ENCODE peak calls at places on chromosomes 11 and 22, in four cellular contexts. V is pancreas, X is PC-3, C is AG04450. N is an unnamed sample.

GRCh38 chr11:128283445-128283844 is 303.9 kb downstream of the ETS1 start:
- DNase-seq in C (peak), V (no peak), X (no peak), N (no peak)

GRCh38 chr11:79809487-79809886 is 368.7 kb upstream of the TENM4 start:
- DNase-seq in X (no peak), V (no peak), C (no peak), N (no peak)

GRCh38 chr22:41551882-41552582 is 7.8 kb upstream of the POLR3H start:
- DNase-seq in C (no peak), V (no peak), X (no peak), N (no peak)

GRCh38 chr11:109914809-109915653 is 178.2 kb upstream of the ZC3H12C start:
- DNase-seq in C (no peak), V (no peak), X (peak), N (no peak)

GRCh38 chr22:36955691-36956090 is 42.3 kb downstream of the CSF2RB start:
- DNase-seq in V (no peak), C (no peak), X (no peak), N (no peak)

GRCh38 chr22:35380537-35381423 is at the start of gene HMOX1:
- DNase-seq in X (peak), C (peak), V (peak), N (peak)

GRCh38 chr11:134915212-134915611 is 503.2 kb upstream of the B3GAT1 start:
- DNase-seq in C (no peak), X (no peak), V (no peak), N (no peak)

GRCh38 chr22:49367016-49367697 is 460.5 kb downstream of the BRD1 start:
- DNase-seq in C (no peak), V (no peak), X (no peak), N (peak)

GRCh38 chr11:82047200-82047599 is 686.5 kb downstream of the FAM181B start:
- DNase-seq in V (no peak), X (no peak), C (no peak), N (no peak)

GRCh38 chr11:34317666-34318065 is 40.1 kb downstream of the ABTB2 start:
- DNase-seq in C (no peak), V (no peak), X (no peak), N (no peak)

GRCh38 chr11:86172894-86173293 is 71.7 kb upstream of the EED start:
- DNase-seq in C (no peak), V (no peak), X (peak), N (no peak)

GRCh38 chr11:1335264-1335810 is 25.9 kb upstream of the TOLLIP start:
- DNase-seq in C (no peak), V (no peak), X (no peak), N (no peak)

GRCh38 chr11:86737752-86738151 is 62.6 kb upstream of the PRSS23 start:
- DNase-seq in X (peak), V (no peak), C (no peak), N (no peak)

GRCh38 chr11:118524757-118525465 is 2.4 kb upstream of the TTC36 start:
- DNase-seq in X (no peak), V (no peak), C (no peak), N (no peak)

GRCh38 chr11:15742626-15743243 is 613.6 kb downstream of the SOX6 start:
- DNase-seq in X (no peak), C (no peak), V (no peak), N (no peak)

GRCh38 chr11:23078289-23078971 is 218.2 kb upstream of the CCDC179 start:
- DNase-seq in V (no peak), X (peak), C (peak), N (no peak)

GRCh38 chr11:45518853-45519545 is 146.4 kb downstream of the CHST1 start:
- DNase-seq in V (no peak), C (no peak), X (no peak), N (no peak)

GRCh38 chr22:50059185-50059880 is 1.2 kb upstream of the TTLL8 start:
- DNase-seq in V (no peak), X (no peak), C (no peak), N (no peak)

GRCh38 chr11:83456075-83456474 is 169.9 kb upstream of the CCDC90B start:
- DNase-seq in X (no peak), C (no peak), V (no peak), N (peak)

GRCh38 chr22:36870250-36870649 is 9.4 kb downstream of the NCF4 start:
- DNase-seq in V (no peak), C (no peak), X (peak), N (no peak)

GRCh38 chr11:45362636-45363035 is 76.5 kb upstream of the SYT13 start:
- DNase-seq in X (no peak), C (no peak), V (no peak), N (no peak)

GRCh38 chr22:30187726-30188407 is 58.7 kb downstream of the LIF start:
- DNase-seq in X (no peak), C (no peak), V (no peak), N (no peak)

GRCh38 chr11:111845256-111846028 is 25.9 kb downstream of the ALG9 start:
- DNase-seq in X (peak), C (no peak), V (no peak), N (no peak)

GRCh38 chr11:130449996-130450419 is 1.6 kb downstream of the ADAMTS15 start:
- DNase-seq in C (no peak), V (no peak), X (no peak), N (no peak)

GRCh38 chr11:9347100-9347499 is 32.7 kb upstream of the TMEM41B start:
- DNase-seq in V (no peak), X (no peak), C (no peak), N (no peak)

GRCh38 chr11:1644601-1645356 is 15.2 kb downstream of the KRTAP5-5 start:
- DNase-seq in X (no peak), C (no peak), V (no peak), N (no peak)

GRCh38 chr22:27952779-27953178 is 33.7 kb upstream of the PITPNB start:
- DNase-seq in X (no peak), C (no peak), V (no peak), N (no peak)

DNA sequence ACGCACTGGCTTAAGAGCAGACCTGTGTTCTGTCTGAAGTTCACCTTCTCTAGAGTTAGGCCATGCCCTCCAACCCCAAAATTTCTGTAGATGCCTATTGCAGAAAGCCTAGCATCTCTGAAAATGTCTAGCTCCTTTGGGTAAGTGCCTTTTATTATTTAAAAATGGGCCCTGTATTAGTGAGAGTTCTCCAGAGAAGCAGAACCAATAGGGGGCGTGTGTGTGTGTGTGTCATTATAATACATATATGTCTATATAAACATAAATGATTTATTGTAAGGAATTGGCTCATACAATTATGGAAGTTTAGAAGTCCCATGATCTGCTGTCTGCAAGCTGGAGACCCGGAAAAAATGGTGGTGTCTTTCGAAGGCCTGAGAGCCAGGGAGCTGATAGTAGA is 144.7 kb downstream of the TTC17 start:
- DNase-seq in X (peak), C (no peak), V (no peak), N (no peak)
- TF ChIP-seq CTCF in X (peak), C (peak), V (no peak), N (no peak)

DNA sequence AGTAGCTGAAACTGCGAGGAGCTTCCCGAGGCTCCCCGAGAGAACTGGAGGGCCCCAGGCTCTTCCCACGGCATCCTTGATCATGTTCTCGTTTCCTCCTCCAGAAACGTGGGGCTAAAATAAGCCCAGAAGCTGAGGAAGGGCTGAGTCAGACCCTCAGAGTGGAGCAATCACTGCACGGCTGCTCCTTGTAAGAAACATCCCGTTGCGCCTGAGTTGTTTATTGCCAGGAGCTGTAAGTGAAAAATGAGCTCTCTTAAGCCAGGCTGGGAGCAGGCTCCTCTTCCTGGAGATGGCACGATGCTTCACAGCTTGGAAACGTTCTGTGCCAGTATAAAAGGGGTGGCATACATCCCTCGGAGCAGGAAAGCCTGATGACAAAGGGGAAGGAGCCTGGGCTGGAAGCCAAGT is 47.3 kb upstream of the SYN3 start:
- DNase-seq in C (no peak), X (no peak), V (no peak), N (peak)
- TF ChIP-seq CTCF in C (no peak), X (no peak), V (no peak), N (no peak)

GRCh38 chr11:65043881-65044501 is 3.0 kb downstream of the SAC3D1 start:
- DNase-seq in X (peak), C (no peak), V (no peak), N (no peak)

GRCh38 chr11:65042899-65043298 is 1.9 kb downstream of the SAC3D1 start:
- DNase-seq in V (no peak), C (no peak), X (peak), N (no peak)

GRCh38 chr11:65045061-65045460 is 4.1 kb downstream of the SAC3D1 start:
- DNase-seq in C (no peak), X (no peak), V (no peak), N (no peak)

GRCh38 chr11:65040520-65041205 is 347 bp upstream of the SAC3D1 start:
- DNase-seq in V (peak), X (peak), C (peak), N (peak)

GRCh38 chr11:65041206-65042035 is at the start of gene SAC3D1:
- DNase-seq in C (no peak), V (no peak), X (peak), N (peak)
- TF ChIP-seq CTCF in C (no peak), V (no peak), X (no peak), N (no peak)

GRCh38 chr11:133219543-133219942 is 312.8 kb downstream of the OPCML start:
- DNase-seq in V (no peak), C (no peak), X (no peak), N (no peak)
- TF ChIP-seq CTCF in V (no peak), C (no peak), X (peak), N (no peak)

N was measured in dorsolateral prefrontal cortex.